ENCODE peak calls at places on chromosomes 13 and 19, in ten cellular contexts. V, S, M, T, L, D, A, O, U and F are unnamed samples.

GRCh38 chr13:49165798-49166752 is 54.1 kb upstream of the MLNR start:
- DNase-seq in V (no peak), A (no peak), S (peak), T (no peak), U (no peak), L (peak), D (no peak), O (no peak), M (peak), F (no peak)

GRCh38 chr13:34720618-34721017 is 221.5 kb upstream of the NBEA start:
- DNase-seq in L (no peak), V (no peak), S (no peak), T (no peak), U (no peak), A (no peak), M (no peak), O (no peak), D (no peak), F (no peak)

GRCh38 chr13:27536361-27537101 is 83.8 kb downstream of the LNX2 start:
- DNase-seq in L (no peak), T (no peak), A (no peak), M (no peak), O (no peak), D (no peak), S (no peak), V (no peak), U (no peak), F (no peak)

GRCh38 chr13:33274264-33274663 is 11.3 kb downstream of the STARD13 start:
- DNase-seq in S (no peak), U (no peak), O (no peak), A (no peak), D (no peak), T (no peak), M (no peak), V (no peak), L (no peak), F (no peak)

GRCh38 chr19:31344403-31344802 is 4.8 kb downstream of the TSHZ3 start:
- DNase-seq in L (no peak), V (no peak), M (no peak), A (no peak), T (no peak), U (no peak), D (no peak), O (no peak), S (no peak), F (no peak)

GRCh38 chr13:94228781-94229180 is 250.7 kb downstream of the DCT start:
- DNase-seq in A (no peak), S (no peak), T (no peak), O (no peak), D (no peak), L (no peak), V (no peak), M (peak), U (no peak), F (no peak)

GRCh38 chr13:48302920-48303330 is 626 bp upstream of the RB1 start:
- DNase-seq in V (no peak), S (no peak), M (peak), A (no peak), O (no peak), L (no peak), D (no peak), T (no peak), U (no peak), F (no peak)

GRCh38 chr19:34841780-34842179 is 68.8 kb upstream of the ZNF599 start:
- DNase-seq in T (no peak), A (no peak), S (no peak), V (no peak), U (no peak), O (no peak), D (no peak), M (no peak), L (no peak), F (no peak)

GRCh38 chr19:33005440-33005839 is 33.4 kb downstream of the FAAP24 start:
- DNase-seq in S (no peak), M (no peak), A (no peak), O (no peak), T (no peak), D (no peak), U (no peak), L (no peak), V (no peak), F (no peak)

GRCh38 chr13:39364797-39365468 is 238.1 kb downstream of the LHFPL6 start:
- DNase-seq in A (no peak), V (no peak), M (peak), U (no peak), O (no peak), T (no peak), L (no peak), S (no peak), D (no peak), F (no peak)

GRCh38 chr13:39363393-39363792 is 239.6 kb downstream of the LHFPL6 start:
- DNase-seq in A (no peak), O (no peak), U (no peak), S (no peak), L (no peak), M (no peak), T (no peak), V (no peak), D (no peak), F (no peak)

GRCh38 chr13:39365879-39366278 is 237.1 kb downstream of the LHFPL6 start:
- DNase-seq in A (no peak), D (no peak), M (no peak), L (no peak), U (no peak), O (no peak), V (no peak), S (no peak), T (no peak), F (no peak)

GRCh38 chr13:39362652-39363390 is 240.2 kb downstream of the LHFPL6 start:
- DNase-seq in S (no peak), D (no peak), O (no peak), V (no peak), M (peak), A (no peak), U (no peak), T (no peak), L (no peak), F (no peak)
- TF ChIP-seq POLR2A in S (no peak), D (no peak), O (no peak), V (no peak), M (no peak), A (no peak), U (no peak), T (no peak), L (no peak), F (no peak)

GRCh38 chr13:77329133-77330008 is 2.5 kb upstream of the MYCBP2 start:
- DNase-seq in A (peak), D (peak), V (peak), M (peak), S (peak), O (peak), T (peak), U (peak), L (peak), F (peak)
- TF ChIP-seq POLR2A in A (peak), D (no peak), V (peak), M (no peak), S (peak), O (no peak), T (no peak), U (peak), L (peak), F (peak)

DNA sequence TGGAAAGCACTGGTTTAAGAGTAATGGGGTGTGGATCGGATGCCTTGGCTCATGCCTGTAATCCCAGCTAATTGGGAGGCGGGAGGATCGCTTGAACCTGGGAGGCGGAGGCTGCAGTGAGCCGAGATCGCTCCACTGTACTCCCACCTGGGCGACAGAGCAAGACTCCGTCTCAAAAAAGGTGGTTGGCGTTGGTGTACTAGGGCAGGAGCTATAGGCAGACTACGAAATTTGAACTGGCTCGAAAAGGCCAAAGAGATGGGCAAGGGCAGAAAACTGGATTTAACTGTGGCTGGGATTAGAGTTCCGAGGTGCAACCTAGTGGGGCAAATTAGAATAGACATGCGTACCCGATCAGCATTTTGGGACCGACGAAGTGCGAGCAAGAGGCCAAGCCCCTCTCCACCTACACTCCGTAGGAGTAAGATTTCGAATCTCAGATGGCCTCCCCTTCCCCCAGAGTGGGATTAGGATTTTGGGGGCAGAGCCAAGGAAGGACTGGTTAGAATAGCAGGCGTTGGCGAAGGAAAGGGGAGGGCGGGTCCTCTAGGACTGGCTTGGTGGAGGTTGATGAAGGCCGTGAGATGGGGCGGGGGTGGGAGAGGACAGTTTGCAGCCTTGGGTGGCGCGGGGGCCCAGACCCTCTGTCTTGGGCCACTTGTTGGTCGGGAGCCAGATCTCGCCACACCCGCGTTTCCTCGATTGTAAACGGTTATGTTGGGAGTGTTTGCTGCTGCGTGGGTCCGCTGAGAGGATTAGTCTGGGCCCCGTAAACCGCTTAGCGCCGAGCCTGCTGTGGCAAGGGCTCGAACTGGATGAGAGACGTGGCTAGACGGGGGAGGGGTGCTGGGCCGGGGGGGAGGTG is 2.0 kb upstream of the INAFM1 start:
- DNase-seq in T (peak), D (no peak), V (peak), U (no peak), L (no peak), A (no peak), S (peak), M (no peak), O (peak), F (no peak)
- TF ChIP-seq POLR2A in T (no peak), D (no peak), V (no peak), U (no peak), L (no peak), A (no peak), S (no peak), M (no peak), O (no peak), F (no peak)

DNA sequence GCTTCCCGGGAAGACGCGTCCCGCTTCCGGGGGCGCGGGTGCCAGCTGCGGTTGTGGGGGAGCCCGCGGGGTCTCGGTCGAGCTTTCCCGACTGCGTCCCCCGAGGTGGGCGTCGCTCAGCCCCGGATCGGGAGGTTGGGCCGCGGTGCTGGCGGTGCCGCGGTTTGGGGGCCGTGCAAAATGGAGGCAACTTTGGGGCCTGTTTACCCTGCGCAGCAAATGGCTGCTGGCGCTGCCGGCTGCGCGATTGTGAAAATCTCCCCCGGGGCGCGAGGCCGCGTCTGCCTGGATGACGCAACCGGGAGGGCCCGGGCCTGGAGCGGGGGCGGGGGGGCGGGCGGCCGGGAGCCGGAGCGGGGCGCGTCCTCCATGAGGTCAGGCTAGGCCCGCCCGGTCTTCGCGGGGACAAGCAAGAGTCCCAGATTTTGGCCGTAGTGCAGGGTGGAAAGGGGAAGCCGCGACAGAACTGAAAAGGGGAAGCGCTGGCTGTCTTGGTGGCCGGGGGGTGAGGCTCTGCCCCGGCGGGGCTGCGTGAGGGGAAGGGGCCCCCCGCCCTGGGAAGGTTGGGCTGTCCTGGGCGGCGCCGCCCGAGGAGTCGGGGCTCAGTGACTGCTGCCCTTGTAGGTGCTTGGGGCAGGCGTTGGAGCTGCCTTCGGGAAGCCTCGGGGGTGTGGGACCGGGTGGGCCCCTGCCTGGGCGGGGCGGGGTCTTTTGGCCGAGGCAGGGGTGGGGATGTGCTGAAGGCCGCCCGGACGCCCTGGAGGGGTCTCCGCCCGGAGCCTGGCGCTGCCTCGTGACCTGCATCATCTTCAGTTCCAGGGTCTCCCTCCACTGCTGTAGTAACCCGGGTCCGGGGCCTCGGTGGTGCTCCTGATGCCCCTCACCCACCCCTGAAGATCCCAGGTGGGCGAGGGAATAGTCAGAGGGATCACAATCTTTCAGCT is 11.1 kb downstream of the PEAK3 start:
- DNase-seq in M (peak), T (peak), O (peak), U (peak), S (peak), A (peak), L (peak), V (peak), D (peak), F (peak)
- TF ChIP-seq POLR2A in M (peak), T (no peak), O (no peak), U (peak), S (peak), A (no peak), L (no peak), V (no peak), D (no peak), F (peak)

DNA sequence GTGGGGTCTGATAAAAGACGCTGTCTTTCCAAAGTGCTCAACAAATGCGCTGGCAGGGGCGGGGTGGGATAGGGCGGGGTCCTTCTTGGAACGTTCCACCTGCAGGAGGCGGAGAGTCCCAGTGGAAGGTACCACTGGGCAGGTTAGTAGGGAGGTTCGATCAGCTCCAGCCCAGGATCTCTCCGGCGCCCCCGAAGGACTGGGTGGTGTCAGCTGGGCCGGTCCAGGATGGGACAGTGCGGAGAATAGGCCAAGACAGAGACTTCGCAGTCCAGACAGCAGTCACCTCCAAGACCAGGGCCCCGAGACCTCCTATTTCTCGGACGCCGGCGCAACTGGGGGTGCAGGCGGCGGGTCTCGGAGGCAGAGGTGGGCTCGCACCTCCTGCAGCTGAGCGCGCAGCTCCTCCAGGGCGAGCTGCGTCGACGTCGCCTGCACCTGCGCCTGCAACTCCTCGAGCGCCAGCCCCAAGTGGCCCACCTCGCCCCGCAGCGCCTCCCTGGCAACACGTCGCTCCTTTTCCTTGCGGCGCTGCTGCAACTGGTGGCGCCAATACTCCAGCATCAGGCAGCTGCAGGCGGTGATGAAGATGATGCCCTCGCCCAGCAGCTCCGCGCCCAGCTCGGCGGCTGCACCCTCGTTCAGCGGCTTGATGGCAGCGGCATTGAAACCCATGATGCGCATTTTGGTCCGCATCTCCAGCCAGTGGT is 21.6 kb downstream of the VASP start:
- DNase-seq in A (no peak), O (peak), U (peak), S (no peak), V (no peak), M (no peak), D (no peak), L (no peak), T (peak), F (no peak)
- TF ChIP-seq POLR2A in A (no peak), O (no peak), U (no peak), S (no peak), V (no peak), M (no peak), D (no peak), L (no peak), T (no peak), F (no peak)

GRCh38 chr19:35851213-35852028 is 883 bp downstream of the NPHS1 start:
- DNase-seq in S (no peak), U (no peak), L (no peak), D (no peak), A (no peak), M (no peak), T (no peak), V (no peak), O (no peak), F (no peak)
- TF ChIP-seq POLR2A in S (no peak), U (no peak), L (no peak), D (no peak), A (no peak), M (no peak), T (no peak), V (no peak), O (no peak), F (no peak)

DNA sequence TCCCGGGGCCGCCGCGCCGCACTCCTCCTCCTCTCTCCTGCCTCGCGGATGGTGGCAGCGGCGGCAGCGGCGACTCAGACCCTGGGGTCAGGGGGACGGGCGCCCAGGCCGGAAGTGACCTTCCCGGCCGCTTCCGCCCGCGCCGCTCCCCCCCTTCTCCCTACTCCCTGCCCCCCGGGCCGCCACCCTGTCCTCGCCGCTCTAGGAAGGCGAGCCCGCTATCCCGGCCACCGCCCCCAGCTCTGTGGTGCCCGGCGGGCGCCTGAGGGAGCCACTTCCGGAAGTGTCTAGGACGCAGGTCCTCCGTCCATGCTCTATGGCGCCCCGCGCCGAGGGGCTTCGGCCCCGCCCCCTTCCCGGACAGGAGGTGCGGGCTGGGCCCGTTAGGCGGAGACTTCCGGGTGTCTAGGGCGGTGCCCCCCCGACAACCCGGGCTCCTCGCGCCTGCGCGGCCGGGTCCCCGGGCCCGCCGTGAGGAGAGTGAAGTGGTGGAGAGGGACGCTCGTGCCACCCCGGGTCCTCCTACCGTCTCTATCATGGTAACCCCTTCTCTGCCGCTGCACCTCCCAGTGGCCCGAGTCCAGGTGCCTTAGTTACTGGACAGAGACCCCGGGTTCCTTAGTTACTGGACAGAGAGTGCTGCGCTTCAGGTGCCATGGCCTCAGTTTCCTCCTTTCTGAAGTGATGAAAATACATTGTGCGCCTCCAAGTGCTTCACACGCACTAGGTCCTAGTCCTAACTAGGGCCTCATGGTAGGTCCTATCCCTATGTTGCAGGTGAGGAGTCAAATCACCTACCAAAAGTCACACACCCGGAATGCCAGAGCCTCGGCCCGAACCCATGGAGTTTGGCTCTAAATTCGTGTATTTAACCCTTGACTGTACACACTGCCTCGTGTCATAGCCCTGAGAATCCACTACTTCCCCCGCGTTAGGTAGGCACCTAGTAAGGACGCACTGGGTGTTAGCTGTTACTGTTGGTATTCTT is at the start of gene ZNF787:
- DNase-seq in V (peak), T (peak), L (peak), D (peak), M (peak), U (peak), S (peak), O (peak), A (peak), F (peak)
- TF ChIP-seq POLR2A in V (peak), T (no peak), L (peak), D (no peak), M (peak), U (peak), S (peak), O (no peak), A (peak), F (peak)

GRCh38 chr19:50361290-50362029 is 4.0 kb downstream of the NAPSA start:
- DNase-seq in O (no peak), D (no peak), U (no peak), A (no peak), T (no peak), M (no peak), V (no peak), L (no peak), S (no peak), F (no peak)

GRCh38 chr19:50359432-50359818 is 6.0 kb downstream of the NAPSA start:
- DNase-seq in V (no peak), T (no peak), L (no peak), D (no peak), M (no peak), A (no peak), S (no peak), O (no peak), U (no peak), F (no peak)

GRCh38 chr19:50358483-50359431 is 6.7 kb downstream of the NAPSA start:
- DNase-seq in U (peak), L (peak), D (no peak), M (peak), S (no peak), A (no peak), T (peak), V (no peak), O (peak), F (peak)

GRCh38 chr19:50356691-50357177 is 8.7 kb downstream of the NAPSA start:
- DNase-seq in T (no peak), M (no peak), D (no peak), V (no peak), S (no peak), A (no peak), O (no peak), U (no peak), L (no peak), F (no peak)

GRCh38 chr19:50357178-50358100 is 8.0 kb downstream of the NAPSA start:
- DNase-seq in M (peak), V (peak), S (peak), L (peak), T (peak), O (peak), A (peak), D (peak), U (peak), F (peak)
- TF ChIP-seq POLR2A in M (no peak), V (peak), S (no peak), L (peak), T (no peak), O (no peak), A (no peak), D (no peak), U (no peak), F (peak)

GRCh38 chr19:36151144-36152051 is 849 bp downstream of the COX7A1 start:
- DNase-seq in U (no peak), S (no peak), O (peak), V (peak), M (no peak), T (peak), A (no peak), D (no peak), L (peak), F (no peak)
- TF ChIP-seq POLR2A in U (no peak), S (no peak), O (no peak), V (no peak), M (no peak), T (peak), A (no peak), D (no peak), L (no peak), F (no peak)

GRCh38 chr19:13765395-13766094 is 1.2 kb downstream of the MRI1 start:
- DNase-seq in M (no peak), O (no peak), D (no peak), S (no peak), V (no peak), U (no peak), A (no peak), T (no peak), L (no peak), F (peak)

GRCh38 chr19:13762635-13763235 is 1.6 kb upstream of the MRI1 start:
- DNase-seq in T (no peak), M (no peak), L (no peak), U (no peak), A (no peak), V (no peak), D (no peak), O (peak), S (no peak), F (no peak)

GRCh38 chr19:13764821-13765394 is 586 bp downstream of the MRI1 start:
- DNase-seq in U (no peak), M (no peak), V (no peak), S (peak), A (no peak), D (no peak), L (peak), T (no peak), O (no peak), F (peak)

GRCh38 chr19:13763300-13763699 is 1.0 kb upstream of the MRI1 start:
- DNase-seq in O (no peak), T (no peak), U (no peak), L (no peak), D (no peak), V (no peak), A (no peak), M (no peak), S (no peak), F (no peak)

GRCh38 chr19:13764101-13764807 is at the start of gene MRI1:
- DNase-seq in A (peak), O (peak), L (peak), T (peak), D (no peak), V (peak), S (peak), M (peak), U (peak), F (peak)
- TF ChIP-seq POLR2A in A (peak), O (no peak), L (no peak), T (no peak), D (no peak), V (no peak), S (peak), M (peak), U (no peak), F (no peak)